ENCODE peak calls at places on chromosomes 12 and 14, in five cellular contexts. J is BJ, O is heart right ventricle, V is SJSA1, U is uterus. X is an unnamed sample.

GRCh38 chr14:106294324-106294723 is 767.9 kb downstream of the TMEM121 start:
- DNase-seq in J (no peak), O (no peak), V (no peak), U (no peak), X (no peak)

GRCh38 chr12:51254592-51254991 is 15.6 kb downstream of the SMAGP start:
- DNase-seq in J (no peak), O (no peak), V (no peak), U (no peak), X (no peak)

GRCh38 chr14:21923820-21924219 is 250.2 kb upstream of the OR4E1 start:
- DNase-seq in J (no peak), O (no peak), V (no peak), U (no peak), X (no peak)

GRCh38 chr14:91316761-91317160 is 72.3 kb upstream of the GPR68 start:
- DNase-seq in J (no peak), O (no peak), V (no peak), U (no peak), X (no peak)

GRCh38 chr12:49803693-49804450 is 24.3 kb downstream of the NCKAP5L start:
- DNase-seq in J (no peak), O (no peak), V (no peak), U (no peak), X (no peak)

GRCh38 chr14:90419200-90419599 is 22.4 kb downstream of the CALM1 start:
- DNase-seq in J (peak), O (peak), V (peak), U (peak), X (peak)

GRCh38 chr12:50732591-50732990 is 31.3 kb upstream of the ATF1 start:
- DNase-seq in J (peak), O (no peak), V (peak), U (no peak), X (no peak)

GRCh38 chr12:83691730-83692129 is 1005.0 kb downstream of the TMTC2 start:
- DNase-seq in J (no peak), O (no peak), V (no peak), U (no peak), X (no peak)

GRCh38 chr12:87756721-87757120 is 272.5 kb downstream of the C12orf50 start:
- DNase-seq in J (no peak), O (no peak), V (no peak), U (no peak), X (no peak)

GRCh38 chr14:67573268-67574010 is 26.6 kb downstream of the PIGH start:
- DNase-seq in J (no peak), O (no peak), V (no peak), U (no peak), X (no peak)

GRCh38 chr12:92905258-92905810 is 23.8 kb downstream of the EEA1 start:
- DNase-seq in J (no peak), O (no peak), V (no peak), U (no peak), X (no peak)

GRCh38 chr14:60651051-60651935 is 2.0 kb upstream of the SIX1 start:
- DNase-seq in J (no peak), O (no peak), V (no peak), U (no peak), X (no peak)

GRCh38 chr14:102229071-102229738 is 75.8 kb downstream of the MOK start:
- DNase-seq in J (no peak), O (no peak), V (no peak), U (no peak), X (no peak)
- H3K4me3 ChIP-seq in J (no peak), O (no peak), V (no peak), U (no peak), X (no peak)

DNA sequence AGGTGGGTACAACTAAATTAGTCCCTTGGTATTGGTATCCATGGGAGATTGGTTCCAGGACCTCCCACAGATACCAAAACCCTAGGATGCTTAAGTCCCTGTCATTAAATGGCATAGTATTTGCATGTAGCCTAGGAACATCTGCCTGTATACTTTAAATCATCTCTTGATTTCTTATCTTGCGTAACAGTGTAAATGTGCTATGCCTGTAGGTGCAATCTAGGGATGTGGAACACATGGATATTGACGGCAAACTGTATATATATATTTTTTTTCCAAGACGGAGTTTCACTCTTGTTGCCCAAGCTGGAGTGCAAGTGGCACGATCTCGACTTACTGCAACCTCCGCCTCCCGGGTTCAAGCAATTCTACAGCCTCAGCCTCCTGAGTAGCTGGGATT is 1.5 kb downstream of the KNTC1 start:
- DNase-seq in J (no peak), O (no peak), V (no peak), U (no peak), X (no peak)
- H3K4me3 ChIP-seq in J (no peak), O (no peak), V (no peak), U (no peak), X (no peak)

GRCh38 chr12:108356902-108357806 is 18.0 kb upstream of the CMKLR1 start:
- DNase-seq in J (no peak), O (no peak), V (no peak), U (no peak), X (no peak)
- H3K4me3 ChIP-seq in J (no peak), O (no peak), V (no peak), U (no peak), X (no peak)

DNA sequence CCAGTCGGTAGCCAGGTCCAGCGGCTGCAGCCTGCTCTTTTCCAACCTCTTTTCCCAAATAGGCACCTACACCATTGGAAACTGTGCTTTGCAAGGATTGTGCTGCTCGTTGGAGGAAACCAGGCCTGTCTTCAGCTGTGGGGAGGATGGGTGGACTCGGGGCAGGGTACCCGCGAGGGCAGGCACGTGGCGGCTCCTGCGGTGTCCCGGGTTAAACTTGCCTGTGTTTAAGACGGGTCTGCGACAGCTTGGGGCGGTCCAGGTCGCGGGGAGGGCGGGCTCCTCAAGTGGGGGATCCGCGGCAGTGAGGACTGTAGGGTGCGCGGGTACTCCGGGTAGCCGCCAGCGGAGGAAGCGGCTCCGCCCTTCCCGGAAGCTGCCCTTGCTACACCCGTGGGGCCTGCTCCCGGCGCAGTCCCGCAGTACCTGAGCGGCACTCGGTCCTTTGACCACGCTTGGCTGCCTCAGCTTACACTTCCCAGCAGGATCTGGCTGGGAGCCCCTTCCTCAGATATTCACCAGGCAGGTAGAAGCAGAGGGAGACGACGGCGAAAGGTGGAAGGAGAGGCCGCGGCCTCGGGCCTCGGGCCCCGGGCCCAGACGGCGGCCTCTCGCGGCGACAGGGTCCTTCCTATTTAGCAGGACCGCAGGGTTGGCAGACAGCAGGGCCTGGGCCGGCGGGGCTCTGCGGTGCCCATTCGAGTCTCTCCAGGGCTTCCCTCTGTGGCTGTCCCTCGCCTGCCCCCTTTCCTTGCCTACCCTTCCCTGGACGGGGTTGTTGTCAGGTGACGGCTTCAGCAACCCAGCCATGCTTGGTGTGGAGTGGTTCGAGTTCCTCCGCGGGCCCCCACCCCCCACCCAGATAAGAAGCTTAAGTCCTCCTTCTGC is 2.9 kb downstream of the TTC6 start:
- DNase-seq in J (no peak), O (no peak), V (no peak), U (no peak), X (peak)
- H3K4me3 ChIP-seq in J (no peak), O (peak), V (no peak), U (no peak), X (peak)

DNA sequence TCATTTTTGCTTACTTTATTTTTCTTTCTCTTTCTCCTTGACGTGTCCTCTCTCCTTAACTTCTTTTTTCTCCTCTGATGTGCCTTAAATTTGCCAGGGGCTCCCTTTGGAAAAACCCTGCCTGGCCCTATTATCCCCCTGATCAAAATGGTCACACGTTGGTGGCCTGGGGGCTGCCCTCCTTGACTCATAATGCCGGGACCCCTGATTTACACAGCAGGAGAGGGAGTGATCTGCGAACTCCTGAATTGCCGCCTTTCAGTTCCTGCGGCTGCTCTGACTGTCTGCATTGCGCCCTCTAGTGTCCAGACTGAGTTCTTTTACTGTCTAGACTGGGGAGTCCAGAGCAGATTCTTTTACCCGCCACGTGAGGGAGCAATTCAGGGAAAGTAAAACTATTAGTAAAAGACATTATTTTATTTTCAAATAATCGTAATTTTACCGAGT is 44.8 kb upstream of the GZMB start:
- DNase-seq in J (peak), O (peak), V (peak), U (peak), X (peak)
- H3K4me3 ChIP-seq in J (peak), O (peak), V (peak), U (no peak), X (peak)

GRCh38 chr14:92686411-92686762 is 62.0 kb downstream of the LGMN start:
- DNase-seq in J (no peak), O (no peak), V (no peak), U (no peak), X (no peak)

GRCh38 chr14:92687681-92688433 is 60.6 kb downstream of the LGMN start:
- DNase-seq in J (no peak), O (peak), V (no peak), U (no peak), X (no peak)

GRCh38 chr14:92685784-92686355 is 62.6 kb downstream of the LGMN start:
- DNase-seq in J (no peak), O (no peak), V (no peak), U (no peak), X (no peak)

GRCh38 chr14:92688434-92689375 is 59.7 kb downstream of the LGMN start:
- DNase-seq in J (no peak), O (no peak), V (no peak), U (no peak), X (no peak)

GRCh38 chr14:92686763-92687427 is 61.5 kb downstream of the LGMN start:
- DNase-seq in J (no peak), O (peak), V (peak), U (peak), X (peak)
- H3K4me3 ChIP-seq in J (no peak), O (peak), V (no peak), U (peak), X (peak)

GRCh38 chr12:116542345-116542950 is 16.7 kb upstream of the MAP1LC3B2 start:
- DNase-seq in J (no peak), O (no peak), V (no peak), U (no peak), X (peak)

GRCh38 chr12:116539361-116539771 is 19.8 kb upstream of the MAP1LC3B2 start:
- DNase-seq in J (no peak), O (no peak), V (no peak), U (no peak), X (no peak)

GRCh38 chr12:116541547-116542344 is 17.4 kb upstream of the MAP1LC3B2 start:
- DNase-seq in J (no peak), O (no peak), V (no peak), U (no peak), X (no peak)

GRCh38 chr12:116539905-116540482 is 19.2 kb upstream of the MAP1LC3B2 start:
- DNase-seq in J (no peak), O (no peak), V (no peak), U (peak), X (peak)

DNA sequence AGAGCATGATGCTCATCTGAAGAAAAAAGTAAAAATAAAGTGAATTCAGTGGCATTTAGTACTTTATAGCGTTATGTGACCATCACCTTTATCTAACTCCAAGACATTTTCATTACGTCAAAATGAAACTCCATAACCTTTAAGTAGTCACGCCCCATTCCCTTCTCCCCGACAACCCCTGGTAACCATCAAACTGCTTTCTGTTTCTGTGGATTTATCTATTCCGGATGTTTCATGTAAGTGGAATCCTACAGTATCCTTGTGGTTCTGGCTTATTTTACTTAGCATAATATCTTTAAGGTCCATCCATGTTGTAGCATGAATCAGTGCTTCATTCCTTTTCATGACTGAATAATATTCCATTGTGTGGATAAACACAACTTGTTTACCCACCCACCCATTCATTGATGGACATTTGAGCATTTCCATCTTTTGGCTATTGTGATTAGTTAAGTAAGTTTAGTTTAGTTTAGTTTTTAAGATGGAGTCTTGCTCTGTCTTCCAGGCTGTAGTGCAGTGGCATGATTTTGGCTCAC is 18.5 kb upstream of the MAP1LC3B2 start:
- DNase-seq in J (no peak), O (no peak), V (no peak), U (no peak), X (no peak)
- H3K4me3 ChIP-seq in J (no peak), O (no peak), V (no peak), U (no peak), X (no peak)

GRCh38 chr12:126493366-126494108 is 1428.3 kb downstream of the AACS start:
- DNase-seq in J (no peak), O (no peak), V (no peak), U (no peak), X (no peak)
- H3K4me3 ChIP-seq in J (no peak), O (no peak), V (no peak), U (no peak), X (no peak)

GRCh38 chr12:54129028-54129903 is 59.5 kb downstream of the SMUG1 start:
- DNase-seq in J (no peak), O (no peak), V (no peak), U (no peak), X (no peak)

GRCh38 chr12:54127538-54128259 is 61.1 kb downstream of the SMUG1 start:
- DNase-seq in J (no peak), O (no peak), V (no peak), U (no peak), X (no peak)

GRCh38 chr12:54128466-54128865 is 60.3 kb downstream of the SMUG1 start:
- DNase-seq in J (no peak), O (no peak), V (no peak), U (no peak), X (no peak)

GRCh38 chr12:54126696-54127537 is 61.9 kb downstream of the SMUG1 start:
- DNase-seq in J (no peak), O (peak), V (no peak), U (peak), X (peak)

GRCh38 chr12:54125950-54126695 is 62.7 kb downstream of the SMUG1 start:
- DNase-seq in J (no peak), O (no peak), V (no peak), U (peak), X (no peak)
- H3K4me3 ChIP-seq in J (peak), O (peak), V (peak), U (peak), X (peak)

X was measured in testis.